ENCODE peak calls at places on chromosomes 2 and 18, in eight cellular contexts. B is AG08396, I is heart left ventricle, Z is occipital lobe, A is globus pallidus, Y is NCI-H510A treated with DMSO at 0.1 percent for 48 hours, C is amygdala, W is mucosa of descending colon. V is an unnamed sample.

GRCh38 chr2:154900963-154901517 is 202.5 kb downstream of the KCNJ3 start:
- DNase-seq in I (no peak), W (no peak), Z (no peak), A (no peak), B (no peak), Y (no peak), C (no peak), V (no peak)

GRCh38 chr2:11073791-11074190 is 81.5 kb upstream of the SLC66A3 start:
- DNase-seq in Y (no peak), W (no peak), C (no peak), B (peak; percentile 52), A (no peak), I (no peak), Z (no peak), V (peak; percentile 48)

GRCh38 chr2:36594849-36595248 is 3.1 kb downstream of the FEZ2 start:
- DNase-seq in A (no peak), W (no peak), I (no peak), Z (no peak), Y (no peak), B (no peak), C (no peak), V (no peak)

GRCh38 chr18:40841473-40841872 is 1113.6 kb upstream of the PIK3C3 start:
- DNase-seq in Y (no peak), Z (no peak), A (no peak), W (no peak), B (no peak), I (no peak), C (no peak), V (peak; percentile 2)

GRCh38 chr2:211114826-211115450 is 558.5 kb downstream of the CPS1 start:
- DNase-seq in I (no peak), A (no peak), B (no peak), C (no peak), Z (no peak), Y (no peak), W (no peak), V (no peak)

GRCh38 chr2:15031745-15032240 is 399.3 kb downstream of the LRATD1 start:
- DNase-seq in I (no peak), C (no peak), Y (no peak), Z (no peak), B (no peak), W (no peak), A (no peak), V (no peak)

GRCh38 chr2:151267537-151267936 is 5.9 kb upstream of the RBM43 start:
- DNase-seq in B (no peak), A (no peak), Y (no peak), W (no peak), Z (no peak), C (no peak), I (no peak), V (no peak)

GRCh38 chr2:85717308-85718005 is 23.3 kb downstream of the GNLY start:
- DNase-seq in I (no peak), C (no peak), B (no peak), A (no peak), Y (no peak), Z (no peak), W (no peak), V (peak; percentile 83)

GRCh38 chr2:112149866-112150435 is 11.8 kb downstream of the FBLN7 start:
- DNase-seq in Z (no peak), A (no peak), I (no peak), W (no peak), B (no peak), Y (no peak), C (no peak), V (no peak)

GRCh38 chr2:65349863-65350262 is 82.5 kb downstream of the SPRED2 start:
- DNase-seq in B (no peak), C (no peak), I (peak; percentile 74), A (no peak), Z (no peak), Y (peak; percentile 77), W (peak; percentile 76), V (peak; percentile 36)

GRCh38 chr2:181188605-181189004 is 208.2 kb downstream of the UBE2E3 start:
- DNase-seq in I (no peak), A (no peak), C (no peak), B (no peak), Y (no peak), Z (no peak), W (no peak), V (no peak)

GRCh38 chr18:63779386-63779785 is 4.2 kb downstream of the SERPINB7 start:
- DNase-seq in C (no peak), A (no peak), Y (no peak), B (no peak), W (no peak), Z (no peak), I (no peak), V (no peak)

GRCh38 chr2:201070966-201071304 is 536 bp downstream of the HYCC2 start:
- DNase-seq in C (no peak), W (no peak), Z (no peak), I (no peak), A (peak; percentile 3), Y (no peak), B (peak; percentile 18), V (peak; percentile 30)

GRCh38 chr2:157307021-157307420 is 18.6 kb downstream of the ERMN start:
- DNase-seq in A (peak; percentile 62), Z (no peak), I (no peak), Y (no peak), C (no peak), B (no peak), W (no peak), V (peak; percentile 30)

GRCh38 chr2:114022360-114023085 is 132.6 kb downstream of the ACTR3 start:
- DNase-seq in I (no peak), Y (no peak), B (peak; percentile 59), C (no peak), W (no peak), A (no peak), Z (no peak), V (peak; percentile 42)

GRCh38 chr2:111119004-111119846 is 1.5 kb upstream of the BCL2L11 start:
- DNase-seq in I (peak; percentile 36), A (no peak), B (no peak), C (no peak), Z (no peak), W (peak; percentile 69), Y (no peak), V (no peak)

GRCh38 chr2:46695283-46695682 is 215.9 kb downstream of the TMEM247 start:
- DNase-seq in A (peak; percentile 35), Z (peak; percentile 4), Y (no peak), C (no peak), I (no peak), W (no peak), B (no peak), V (no peak)

V was measured in GM03348.